ENCODE peak calls at places on chromosomes 16 and 17, in five cellular contexts. One of them, this sample, is unnamed.

GRCh38 chr16:23835390-23836077 is at the start of gene PRKCB:
- DNase-seq in effector memory CD4-positive, alpha-beta T cell: peak; percentile 80
- DNase-seq in vagina: no peak
- DNase-seq in heart left ventricle: peak; percentile 45
- DNase-seq in CD4-positive, alpha-beta T cell: peak; percentile 82
- DNase-seq in this sample: no peak

GRCh38 chr16:23807028-23807427 is 28.8 kb upstream of the PRKCB start:
- DNase-seq in heart left ventricle: no peak
- DNase-seq in effector memory CD4-positive, alpha-beta T cell: no peak
- DNase-seq in CD4-positive, alpha-beta T cell: no peak
- DNase-seq in vagina: no peak
- DNase-seq in this sample: no peak

GRCh38 chr17:1164935-1165556 is 14.7 kb downstream of the ABR start:
- DNase-seq in effector memory CD4-positive, alpha-beta T cell: no peak
- DNase-seq in CD4-positive, alpha-beta T cell: no peak
- DNase-seq in heart left ventricle: peak; percentile 67
- DNase-seq in vagina: no peak
- DNase-seq in this sample: no peak

GRCh38 chr16:31298958-31299357 is 39.2 kb downstream of the ITGAM start:
- DNase-seq in effector memory CD4-positive, alpha-beta T cell: no peak
- DNase-seq in CD4-positive, alpha-beta T cell: no peak
- DNase-seq in heart left ventricle: no peak
- DNase-seq in vagina: no peak
- DNase-seq in this sample: no peak

GRCh38 chr16:24013733-24014645 is 178.2 kb downstream of the PRKCB start:
- DNase-seq in effector memory CD4-positive, alpha-beta T cell: peak; percentile 4
- DNase-seq in CD4-positive, alpha-beta T cell: peak; percentile 43
- DNase-seq in vagina: no peak
- DNase-seq in heart left ventricle: no peak
- DNase-seq in this sample: no peak

GRCh38 chr17:38428643-38429371 is 543 bp downstream of the ARHGAP23 start:
- DNase-seq in CD4-positive, alpha-beta T cell: no peak
- DNase-seq in effector memory CD4-positive, alpha-beta T cell: no peak
- DNase-seq in heart left ventricle: peak; percentile 73
- DNase-seq in vagina: no peak
- DNase-seq in this sample: no peak

GRCh38 chr16:83908798-83909197 is 9.9 kb downstream of the MLYCD start:
- DNase-seq in CD4-positive, alpha-beta T cell: no peak
- DNase-seq in heart left ventricle: no peak
- DNase-seq in vagina: no peak
- DNase-seq in effector memory CD4-positive, alpha-beta T cell: no peak
- DNase-seq in this sample: no peak

GRCh38 chr17:76793775-76794174 is 55.9 kb downstream of the MFSD11 start:
- DNase-seq in effector memory CD4-positive, alpha-beta T cell: no peak
- DNase-seq in vagina: no peak
- DNase-seq in heart left ventricle: no peak
- DNase-seq in CD4-positive, alpha-beta T cell: no peak
- DNase-seq in this sample: no peak

GRCh38 chr17:27217631-27218030 is 76.3 kb upstream of the WSB1 start:
- DNase-seq in effector memory CD4-positive, alpha-beta T cell: no peak
- DNase-seq in CD4-positive, alpha-beta T cell: no peak
- DNase-seq in heart left ventricle: no peak
- DNase-seq in vagina: no peak
- DNase-seq in this sample: no peak

GRCh38 chr17:42436401-42436800 is 13.3 kb upstream of the CAVIN1 start:
- DNase-seq in CD4-positive, alpha-beta T cell: no peak
- DNase-seq in vagina: no peak
- DNase-seq in heart left ventricle: peak; percentile 77
- DNase-seq in effector memory CD4-positive, alpha-beta T cell: no peak
- DNase-seq in this sample: peak; percentile 89

GRCh38 chr16:3143598-3144330 is 8.9 kb downstream of the ZNF213 start:
- DNase-seq in heart left ventricle: peak; percentile 63
- DNase-seq in CD4-positive, alpha-beta T cell: no peak
- DNase-seq in vagina: no peak
- DNase-seq in effector memory CD4-positive, alpha-beta T cell: no peak
- DNase-seq in this sample: no peak

GRCh38 chr17:44774271-44775135 is 15.7 kb downstream of the ADAM11 start:
- DNase-seq in heart left ventricle: peak; percentile 85
- DNase-seq in effector memory CD4-positive, alpha-beta T cell: peak; percentile 59
- DNase-seq in vagina: no peak
- DNase-seq in CD4-positive, alpha-beta T cell: peak; percentile 76
- DNase-seq in this sample: no peak

GRCh38 chr17:2815781-2816185 is 19.5 kb downstream of the RAP1GAP2 start:
- DNase-seq in heart left ventricle: no peak
- DNase-seq in CD4-positive, alpha-beta T cell: no peak
- DNase-seq in effector memory CD4-positive, alpha-beta T cell: no peak
- DNase-seq in vagina: no peak
- DNase-seq in this sample: no peak

GRCh38 chr17:32569171-32570080 is 82.6 kb downstream of the CDK5R1 start:
- DNase-seq in heart left ventricle: no peak
- DNase-seq in CD4-positive, alpha-beta T cell: no peak
- DNase-seq in vagina: no peak
- DNase-seq in effector memory CD4-positive, alpha-beta T cell: no peak
- DNase-seq in this sample: no peak

GRCh38 chr16:86737083-86737482 is 158.7 kb downstream of the FOXL1 start:
- DNase-seq in effector memory CD4-positive, alpha-beta T cell: no peak
- DNase-seq in CD4-positive, alpha-beta T cell: no peak
- DNase-seq in heart left ventricle: no peak
- DNase-seq in vagina: no peak
- DNase-seq in this sample: no peak

GRCh38 chr16:86733526-86734254 is 155.3 kb downstream of the FOXL1 start:
- DNase-seq in CD4-positive, alpha-beta T cell: no peak
- DNase-seq in effector memory CD4-positive, alpha-beta T cell: no peak
- DNase-seq in heart left ventricle: no peak
- DNase-seq in vagina: no peak
- DNase-seq in this sample: no peak

GRCh38 chr16:86735727-86736126 is 157.4 kb downstream of the FOXL1 start:
- DNase-seq in effector memory CD4-positive, alpha-beta T cell: no peak
- DNase-seq in vagina: no peak
- DNase-seq in heart left ventricle: no peak
- DNase-seq in CD4-positive, alpha-beta T cell: no peak
- DNase-seq in this sample: no peak

GRCh38 chr16:86732621-86733297 is 154.4 kb downstream of the FOXL1 start:
- DNase-seq in effector memory CD4-positive, alpha-beta T cell: no peak
- DNase-seq in heart left ventricle: no peak
- DNase-seq in vagina: no peak
- DNase-seq in CD4-positive, alpha-beta T cell: no peak
- DNase-seq in this sample: no peak

GRCh38 chr16:86734559-86735480 is 156.5 kb downstream of the FOXL1 start:
- DNase-seq in vagina: no peak
- DNase-seq in effector memory CD4-positive, alpha-beta T cell: no peak
- DNase-seq in heart left ventricle: no peak
- DNase-seq in CD4-positive, alpha-beta T cell: no peak
- DNase-seq in this sample: no peak
- H3K27me3 ChIP-seq in vagina: no peaks in the 10 kb centered on the region
- H3K27me3 ChIP-seq in effector memory CD4-positive, alpha-beta T cell: peaks cover 6% of the 10 kb centered on the region
- H3K27me3 ChIP-seq in heart left ventricle: peaks cover 20% of the 10 kb centered on the region
- H3K27me3 ChIP-seq in CD4-positive, alpha-beta T cell: peaks cover 32% of the 10 kb centered on the region
- H3K27me3 ChIP-seq in this sample: peaks cover 13% of the 10 kb centered on the region

GRCh38 chr17:79745641-79746105 is 14.9 kb downstream of the ENPP7 start:
- DNase-seq in effector memory CD4-positive, alpha-beta T cell: no peak
- DNase-seq in vagina: no peak
- DNase-seq in heart left ventricle: no peak
- DNase-seq in CD4-positive, alpha-beta T cell: no peak
- DNase-seq in this sample: no peak
- H3K27me3 ChIP-seq in effector memory CD4-positive, alpha-beta T cell: peaks cover 51% of the 10 kb centered on the region
- H3K27me3 ChIP-seq in vagina: peaks cover 4% of the 10 kb centered on the region
- H3K27me3 ChIP-seq in heart left ventricle: peaks cover 68% of the 10 kb centered on the region
- H3K27me3 ChIP-seq in CD4-positive, alpha-beta T cell: peaks cover 53% of the 10 kb centered on the region
- H3K27me3 ChIP-seq in this sample: peaks cover 43% of the 10 kb centered on the region

DNA sequence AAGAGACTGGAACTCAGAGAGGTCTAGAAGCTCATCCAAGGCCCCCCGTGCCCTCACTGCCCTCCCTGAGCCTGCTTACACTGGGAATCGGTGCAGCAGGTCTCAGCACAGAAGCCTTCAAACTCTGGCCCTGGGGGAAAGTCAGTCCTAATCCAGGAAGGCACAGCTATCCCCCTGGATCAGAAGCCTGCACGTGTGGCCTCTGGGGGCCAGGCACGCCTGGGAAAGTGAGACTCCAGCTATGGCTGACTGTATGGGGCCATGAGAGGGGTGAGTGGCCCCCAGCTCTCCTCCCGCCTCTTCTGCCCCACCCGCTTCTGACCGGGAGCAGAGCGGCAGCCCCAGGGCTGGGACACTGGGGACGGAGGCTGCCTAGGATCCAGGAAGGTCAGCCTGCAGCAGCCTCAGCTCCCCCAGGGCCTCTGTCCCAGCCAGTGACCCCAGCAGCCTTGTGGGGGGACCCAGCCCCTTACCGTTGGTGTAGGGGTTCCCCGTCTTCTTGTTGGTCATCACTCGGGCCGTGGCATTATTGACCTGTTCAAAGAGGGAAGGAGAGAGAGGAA is 26.6 kb downstream of the ENGASE start:
- DNase-seq in vagina: no peak
- DNase-seq in CD4-positive, alpha-beta T cell: no peak
- DNase-seq in effector memory CD4-positive, alpha-beta T cell: no peak
- DNase-seq in heart left ventricle: no peak
- DNase-seq in this sample: no peak
- H3K27me3 ChIP-seq in vagina: peaks cover 12% of the 10 kb centered on the region
- H3K27me3 ChIP-seq in CD4-positive, alpha-beta T cell: peaks cover 40% of the 10 kb centered on the region
- H3K27me3 ChIP-seq in effector memory CD4-positive, alpha-beta T cell: peaks cover 24% of the 10 kb centered on the region
- H3K27me3 ChIP-seq in heart left ventricle: peaks cover 58% of the 10 kb centered on the region
- H3K27me3 ChIP-seq in this sample: peaks cover 29% of the 10 kb centered on the region

GRCh38 chr17:5943991-5944390 is 126.2 kb upstream of the WSCD1 start:
- DNase-seq in vagina: no peak
- DNase-seq in heart left ventricle: no peak
- DNase-seq in effector memory CD4-positive, alpha-beta T cell: no peak
- DNase-seq in CD4-positive, alpha-beta T cell: no peak
- DNase-seq in this sample: no peak

GRCh38 chr17:5943232-5943631 is 126.9 kb upstream of the WSCD1 start:
- DNase-seq in heart left ventricle: no peak
- DNase-seq in vagina: no peak
- DNase-seq in effector memory CD4-positive, alpha-beta T cell: no peak
- DNase-seq in CD4-positive, alpha-beta T cell: no peak
- DNase-seq in this sample: no peak

GRCh38 chr17:5942687-5943086 is 127.5 kb upstream of the WSCD1 start:
- DNase-seq in vagina: no peak
- DNase-seq in CD4-positive, alpha-beta T cell: no peak
- DNase-seq in heart left ventricle: no peak
- DNase-seq in effector memory CD4-positive, alpha-beta T cell: no peak
- DNase-seq in this sample: no peak

GRCh38 chr17:5941258-5941657 is 128.9 kb upstream of the WSCD1 start:
- DNase-seq in effector memory CD4-positive, alpha-beta T cell: no peak
- DNase-seq in vagina: no peak
- DNase-seq in CD4-positive, alpha-beta T cell: no peak
- DNase-seq in heart left ventricle: no peak
- DNase-seq in this sample: no peak
- H3K27me3 ChIP-seq in effector memory CD4-positive, alpha-beta T cell: no peaks in the 10 kb centered on the region
- H3K27me3 ChIP-seq in vagina: no peaks in the 10 kb centered on the region
- H3K27me3 ChIP-seq in CD4-positive, alpha-beta T cell: no peaks in the 10 kb centered on the region
- H3K27me3 ChIP-seq in heart left ventricle: peaks cover 8% of the 10 kb centered on the region
- H3K27me3 ChIP-seq in this sample: no peaks in the 10 kb centered on the region

DNA sequence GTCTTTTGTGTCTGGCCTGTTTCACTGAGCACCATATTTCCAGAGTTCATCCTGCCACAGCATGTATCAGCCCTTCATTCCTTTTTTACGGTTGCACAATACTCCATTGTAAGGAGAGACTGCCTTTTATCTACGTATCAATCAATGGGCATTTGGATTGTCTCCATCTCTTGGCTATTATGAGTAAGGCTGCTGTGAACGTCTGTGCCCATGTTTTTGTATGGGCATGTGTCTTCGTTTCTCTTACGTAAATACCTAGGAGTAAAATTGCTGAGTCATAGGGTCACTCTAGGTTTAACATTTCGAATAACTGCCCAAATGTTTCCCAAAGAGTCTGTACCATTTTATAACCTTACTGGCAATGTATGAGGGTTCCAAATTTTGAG is 202.8 kb upstream of the FOXF1 start:
- DNase-seq in CD4-positive, alpha-beta T cell: no peak
- DNase-seq in vagina: no peak
- DNase-seq in heart left ventricle: no peak
- DNase-seq in effector memory CD4-positive, alpha-beta T cell: no peak
- DNase-seq in this sample: no peak
- H3K27me3 ChIP-seq in CD4-positive, alpha-beta T cell: no peaks in the 10 kb centered on the region
- H3K27me3 ChIP-seq in vagina: no peaks in the 10 kb centered on the region
- H3K27me3 ChIP-seq in heart left ventricle: peaks cover 9% of the 10 kb centered on the region
- H3K27me3 ChIP-seq in effector memory CD4-positive, alpha-beta T cell: no peaks in the 10 kb centered on the region
- H3K27me3 ChIP-seq in this sample: peaks cover 7% of the 10 kb centered on the region

GRCh38 chr17:7842380-7842949 is 8.4 kb downstream of the KDM6B start:
- DNase-seq in vagina: peak; percentile 96
- DNase-seq in heart left ventricle: peak; percentile 72
- DNase-seq in CD4-positive, alpha-beta T cell: peak; percentile 79
- DNase-seq in effector memory CD4-positive, alpha-beta T cell: peak; percentile 98
- DNase-seq in this sample: no peak
- H3K27me3 ChIP-seq in vagina: no peaks in the 10 kb centered on the region
- H3K27me3 ChIP-seq in heart left ventricle: no peaks in the 10 kb centered on the region
- H3K27me3 ChIP-seq in CD4-positive, alpha-beta T cell: no peaks in the 10 kb centered on the region
- H3K27me3 ChIP-seq in effector memory CD4-positive, alpha-beta T cell: no peaks in the 10 kb centered on the region
- H3K27me3 ChIP-seq in this sample: no peaks in the 10 kb centered on the region

GRCh38 chr17:80479246-80479566 is 2.8 kb upstream of the NPTX1 start:
- DNase-seq in vagina: no peak
- DNase-seq in CD4-positive, alpha-beta T cell: no peak
- DNase-seq in effector memory CD4-positive, alpha-beta T cell: no peak
- DNase-seq in heart left ventricle: no peak
- DNase-seq in this sample: no peak
- H3K27me3 ChIP-seq in vagina: peaks cover 34% of the 10 kb centered on the region
- H3K27me3 ChIP-seq in CD4-positive, alpha-beta T cell: peaks cover 75% of the 10 kb centered on the region
- H3K27me3 ChIP-seq in effector memory CD4-positive, alpha-beta T cell: peaks cover 49% of the 10 kb centered on the region
- H3K27me3 ChIP-seq in heart left ventricle: peaks cover 88% of the 10 kb centered on the region
- H3K27me3 ChIP-seq in this sample: peaks cover 49% of the 10 kb centered on the region

GRCh38 chr17:35795007-35795870 is at the start of gene MMP28:
- DNase-seq in CD4-positive, alpha-beta T cell: no peak
- DNase-seq in heart left ventricle: no peak
- DNase-seq in vagina: no peak
- DNase-seq in effector memory CD4-positive, alpha-beta T cell: no peak
- DNase-seq in this sample: no peak

GRCh38 chr17:35797918-35798317 is 2.5 kb upstream of the MMP28 start:
- DNase-seq in CD4-positive, alpha-beta T cell: no peak
- DNase-seq in vagina: no peak
- DNase-seq in heart left ventricle: no peak
- DNase-seq in effector memory CD4-positive, alpha-beta T cell: no peak
- DNase-seq in this sample: no peak

GRCh38 chr17:35796942-35797341 is 1.5 kb upstream of the MMP28 start:
- DNase-seq in effector memory CD4-positive, alpha-beta T cell: no peak
- DNase-seq in heart left ventricle: no peak
- DNase-seq in vagina: no peak
- DNase-seq in CD4-positive, alpha-beta T cell: no peak
- DNase-seq in this sample: no peak

GRCh38 chr17:35795871-35796265 is 427 bp upstream of the MMP28 start:
- DNase-seq in vagina: no peak
- DNase-seq in CD4-positive, alpha-beta T cell: no peak
- DNase-seq in effector memory CD4-positive, alpha-beta T cell: no peak
- DNase-seq in heart left ventricle: no peak
- DNase-seq in this sample: no peak

DNA sequence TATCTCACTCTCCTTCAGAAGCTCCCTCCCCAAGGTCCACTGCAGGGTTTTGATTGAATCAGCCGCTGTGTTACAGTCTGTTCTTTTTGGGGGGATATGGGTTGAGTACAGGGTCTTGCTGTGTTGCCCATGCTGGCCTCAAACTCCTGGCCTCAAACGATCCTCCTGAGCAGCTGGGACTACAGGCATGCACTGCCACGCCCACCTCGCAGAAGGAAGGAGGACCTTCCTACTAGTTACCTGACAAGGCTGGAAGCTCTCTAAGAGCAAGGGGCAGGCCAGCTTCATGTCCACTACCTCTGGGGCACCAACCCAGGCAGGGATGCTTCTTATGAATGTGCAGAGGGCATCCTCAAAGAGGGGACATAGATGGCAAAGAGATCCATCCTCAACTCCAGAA is 1.9 kb upstream of the MMP28 start:
- DNase-seq in heart left ventricle: no peak
- DNase-seq in CD4-positive, alpha-beta T cell: no peak
- DNase-seq in vagina: no peak
- DNase-seq in effector memory CD4-positive, alpha-beta T cell: no peak
- DNase-seq in this sample: no peak
- H3K27me3 ChIP-seq in heart left ventricle: peaks cover 37% of the 10 kb centered on the region
- H3K27me3 ChIP-seq in CD4-positive, alpha-beta T cell: peaks cover 22% of the 10 kb centered on the region
- H3K27me3 ChIP-seq in vagina: no peaks in the 10 kb centered on the region
- H3K27me3 ChIP-seq in effector memory CD4-positive, alpha-beta T cell: peaks cover 9% of the 10 kb centered on the region
- H3K27me3 ChIP-seq in this sample: peaks cover 36% of the 10 kb centered on the region

This sample was measured in BJ.